ENCODE peak calls at places on chromosomes 6 and 20, in six cellular contexts. P, C, N, T, Q and L are unnamed samples.

GRCh38 chr6:112223070-112223861 is 31.1 kb downstream of the LAMA4 start:
- DNase-seq in P (peak), C (no peak), N (no peak), T (no peak), Q (peak), L (no peak)

GRCh38 chr6:79598012-79598411 is 33.1 kb upstream of the SH3BGRL2 start:
- DNase-seq in P (no peak), C (no peak), N (no peak), T (no peak), Q (no peak), L (no peak)

GRCh38 chr20:63625771-63626423 is 1.0 kb downstream of the GMEB2 start:
- DNase-seq in P (peak), C (peak), N (no peak), T (peak), Q (no peak), L (no peak)

GRCh38 chr6:2307794-2308193 is 62.4 kb upstream of the GMDS start:
- DNase-seq in P (no peak), C (no peak), N (no peak), T (no peak), Q (no peak), L (no peak)

GRCh38 chr6:75830959-75831885 is 82.2 kb downstream of the MYO6 start:
- DNase-seq in P (no peak), C (peak), N (no peak), T (no peak), Q (no peak), L (no peak)

GRCh38 chr6:3997144-3997770 is 81.7 kb downstream of the FAM217A start:
- DNase-seq in P (peak), C (no peak), N (no peak), T (no peak), Q (peak), L (no peak)

GRCh38 chr6:44058617-44059358 is 68.5 kb downstream of the MRPL14 start:
- DNase-seq in P (peak), C (peak), N (peak), T (no peak), Q (peak), L (no peak)

GRCh38 chr20:18072532-18072931 is 14.8 kb upstream of the OVOL2 start:
- DNase-seq in P (no peak), C (no peak), N (no peak), T (no peak), Q (no peak), L (no peak)

GRCh38 chr6:157879873-157880254 is 56.8 kb downstream of the SNX9 start:
- DNase-seq in P (no peak), C (no peak), N (no peak), T (no peak), Q (no peak), L (no peak)

GRCh38 chr20:36754656-36755222 is 8.8 kb upstream of the NDRG3 start:
- DNase-seq in P (peak), C (peak), N (no peak), T (no peak), Q (peak), L (no peak)

GRCh38 chr20:58054082-58054481 is 174.4 kb downstream of the ANKRD60 start:
- DNase-seq in P (no peak), C (no peak), N (no peak), T (no peak), Q (no peak), L (no peak)

GRCh38 chr6:140879861-140880260 is 1252.9 kb upstream of the GJE1 start:
- DNase-seq in P (peak), C (peak), N (no peak), T (no peak), Q (peak), L (no peak)

GRCh38 chr6:108921547-108922331 is 73.5 kb downstream of the ARMC2 start:
- DNase-seq in P (peak), C (peak), N (peak), T (no peak), Q (peak), L (no peak)

GRCh38 chr6:128173290-128173689 is 272.4 kb upstream of the THEMIS start:
- DNase-seq in P (peak), C (peak), N (no peak), T (no peak), Q (no peak), L (no peak)

GRCh38 chr20:11697055-11697454 is 220.6 kb upstream of the BTBD3 start:
- DNase-seq in P (no peak), C (no peak), N (no peak), T (no peak), Q (no peak), L (no peak)

GRCh38 chr6:56951049-56951816 is 3.7 kb upstream of the BEND6 start:
- DNase-seq in P (peak), C (no peak), N (no peak), T (no peak), Q (no peak), L (no peak)

GRCh38 chr6:3426817-3427739 is 29.8 kb downstream of the SLC22A23 start:
- DNase-seq in P (no peak), C (no peak), N (no peak), T (no peak), Q (no peak), L (no peak)

GRCh38 chr20:1824834-1825233 is 70.4 kb upstream of the SIRPA start:
- DNase-seq in P (no peak), C (no peak), N (no peak), T (no peak), Q (no peak), L (no peak)

GRCh38 chr20:38165089-38165965 is at the start of gene TGM2:
- DNase-seq in P (peak), C (peak), N (peak), T (no peak), Q (no peak), L (no peak)

GRCh38 chr20:39109933-39110818 is 148.0 kb downstream of the DHX35 start:
- DNase-seq in P (no peak), C (no peak), N (no peak), T (no peak), Q (no peak), L (no peak)

GRCh38 chr6:64250126-64250525 is 614.5 kb downstream of the PHF3 start:
- DNase-seq in P (peak), C (no peak), N (no peak), T (no peak), Q (no peak), L (no peak)

GRCh38 chr20:63134201-63134612 is 81.7 kb downstream of the YTHDF1 start:
- DNase-seq in P (no peak), C (no peak), N (peak), T (no peak), Q (no peak), L (no peak)